ENCODE peak calls at places on chromosomes 12 and 14, in seven cellular contexts. R is GM23248, U is uterus, G is left ventricle myocardium inferior, J is right lobe of liver, C is endothelial cell of umbilical vein, H is ascending aorta. K is an unnamed sample. For H3K4me1, the result is how much of the 10 kb centered on the place peaks cover.

GRCh38 chr14:64960762-64961276 is 11.3 kb downstream of the RAB15 start:
- DNase-seq in R (no peak), U (no peak), G (no peak), J (no peak), C (no peak), H (no peak), K (peak)

GRCh38 chr12:13197526-13198141 is 1.1 kb downstream of the EMP1 start:
- DNase-seq in R (peak), U (peak), G (peak), J (no peak), C (no peak), H (no peak), K (peak)

GRCh38 chr14:104856157-104856868 is 8.8 kb upstream of the CEP170B start:
- DNase-seq in R (no peak), U (no peak), G (no peak), J (peak), C (no peak), H (no peak), K (peak)

GRCh38 chr14:76715102-76715926 is 46.0 kb upstream of the VASH1 start:
- DNase-seq in R (peak), U (no peak), G (no peak), J (no peak), C (peak), H (no peak), K (no peak)

GRCh38 chr12:89181271-89181920 is 170.9 kb downstream of the DUSP6 start:
- DNase-seq in R (peak), U (no peak), G (no peak), J (no peak), C (peak), H (no peak), K (no peak)

GRCh38 chr12:12017798-12018197 is 52.9 kb upstream of the BCL2L14 start:
- DNase-seq in R (no peak), U (no peak), G (no peak), J (no peak), C (no peak), H (no peak), K (no peak)

GRCh38 chr12:112559784-112560183 is 141.0 kb downstream of the PTPN11 start:
- DNase-seq in R (no peak), U (no peak), G (no peak), J (no peak), C (no peak), H (no peak), K (no peak)

GRCh38 chr14:100575266-100575995 is 11.8 kb downstream of the BEGAIN start:
- DNase-seq in R (no peak), U (no peak), G (no peak), J (no peak), C (no peak), H (no peak), K (no peak)

GRCh38 chr14:101460986-101461750 is 100.1 kb upstream of the DIO3 start:
- DNase-seq in R (no peak), U (no peak), G (no peak), J (no peak), C (no peak), H (no peak), K (no peak)

GRCh38 chr12:127145929-127146789 is 1120.8 kb upstream of the TMEM132C start:
- DNase-seq in R (peak), U (peak), G (peak), J (peak), C (no peak), H (no peak), K (peak)

GRCh38 chr12:60494249-60494648 is 898.4 kb downstream of the SLC16A7 start:
- DNase-seq in R (peak), U (no peak), G (no peak), J (no peak), C (peak), H (no peak), K (no peak)

GRCh38 chr14:96279564-96279963 is 23.6 kb downstream of the BDKRB1 start:
- DNase-seq in R (no peak), U (no peak), G (no peak), J (no peak), C (no peak), H (no peak), K (no peak)
- H3K4me1 ChIP-seq in R (under half), U (under half), G (under half), J (under half), C (under half), H (under half), K (under half)

DNA sequence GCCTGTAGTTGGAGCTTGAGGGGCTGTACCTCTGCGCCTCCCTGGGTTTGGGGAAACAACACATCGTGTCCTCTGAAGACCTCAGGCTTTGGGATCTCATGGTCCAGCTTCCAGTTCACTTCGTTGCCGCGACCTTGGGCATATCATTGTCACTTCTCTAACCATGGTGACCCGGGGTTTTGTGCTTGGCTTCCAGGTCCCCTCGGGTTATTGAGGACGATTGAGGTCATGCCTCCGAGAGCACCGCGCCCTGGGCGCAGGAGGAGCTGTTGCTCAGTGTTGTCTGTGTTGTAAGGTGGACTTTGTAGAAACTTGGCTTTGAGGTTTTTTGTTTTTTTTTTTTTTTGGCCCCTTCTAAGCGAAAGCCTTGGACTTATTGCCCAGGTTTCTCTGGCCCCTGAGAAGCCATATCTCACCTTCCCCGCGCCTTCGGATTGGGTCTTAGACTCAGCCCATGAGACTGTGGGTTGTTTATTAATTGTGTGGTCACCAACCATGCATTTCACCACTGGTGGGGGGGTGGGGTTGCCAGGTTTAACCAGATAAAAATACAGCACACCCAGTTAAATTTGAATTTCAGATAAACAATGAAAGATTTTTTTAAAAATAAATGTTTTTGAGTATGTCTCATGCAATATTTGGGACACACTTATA is 2.6 kb downstream of the BCL7A start:
- DNase-seq in R (peak), U (no peak), G (no peak), J (peak), C (no peak), H (no peak), K (no peak)
- H3K4me3 ChIP-seq in R (peak), U (peak), G (peak), J (peak), C (no peak), H (peak), K (peak)

GRCh38 chr12:116278259-116278595 is 734 bp upstream of the MED13L start:
- DNase-seq in R (no peak), U (no peak), G (no peak), J (no peak), C (no peak), H (no peak), K (no peak)
- H3K4me1 ChIP-seq in R (under half), U (under half), G (under half), J (under half), C (under half), H (under half), K (under half)

GRCh38 chr14:22476005-22476751 is 112.8 kb downstream of the DAD1 start:
- DNase-seq in R (no peak), U (no peak), G (no peak), J (no peak), C (no peak), H (no peak), K (no peak)
- H3K4me3 ChIP-seq in R (no peak), U (no peak), G (no peak), J (no peak), C (no peak), H (no peak), K (no peak)

DNA sequence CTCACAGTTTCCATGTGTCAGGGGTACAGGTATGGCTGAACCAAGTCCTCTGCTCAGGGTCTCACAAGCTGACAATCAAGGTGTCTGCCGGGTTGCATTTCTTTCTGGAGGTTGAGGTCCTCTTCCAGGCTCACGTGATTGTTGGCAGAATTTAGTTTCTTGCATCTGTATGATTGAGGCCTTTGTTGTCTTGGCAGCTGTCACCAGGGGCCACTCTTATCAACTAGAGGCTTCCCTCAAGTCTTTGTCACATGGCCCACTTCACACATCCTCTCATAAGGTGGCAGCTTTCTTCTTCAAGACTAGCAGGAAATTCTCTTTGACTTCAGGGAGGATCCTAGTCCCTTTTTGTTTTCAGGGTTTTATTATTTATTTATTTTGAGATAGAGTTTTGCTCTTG is 46.0 kb upstream of the FOS start:
- DNase-seq in R (no peak), U (no peak), G (no peak), J (no peak), C (no peak), H (no peak), K (no peak)
- H3K4me1 ChIP-seq in R (under half), U (under half), G (under half), J (under half), C (under half), H (under half), K (under half)

K was measured in upper lobe of right lung.